ENCODE peak calls at places on chromosomes 11 and 22, in six cellular contexts. N is NB4, Q is fibroblast of mammary gland, F is dorsolateral prefrontal cortex, V is colonic mucosa, U is endodermal cell. A is an unnamed sample.

GRCh38 chr22:36739185-36739584 is 35.6 kb upstream of the CACNG2 start:
- DNase-seq in N (no peak), Q (no peak), F (no peak), V (no peak), U (peak), A (no peak)

GRCh38 chr11:92251980-92252379 is 27.4 kb downstream of the FAT3 start:
- DNase-seq in N (no peak), Q (no peak), F (no peak), V (no peak), U (no peak), A (peak)

GRCh38 chr22:37750596-37751162 is 53.8 kb downstream of the TRIOBP start:
- DNase-seq in N (no peak), Q (no peak), F (no peak), V (no peak), U (no peak), A (no peak)

GRCh38 chr22:43449205-43449830 is 37.5 kb downstream of the MPPED1 start:
- DNase-seq in N (peak), Q (no peak), F (no peak), V (no peak), U (peak), A (no peak)

GRCh38 chr11:10674991-10675440 is 18.5 kb downstream of the IRAG1 start:
- DNase-seq in N (no peak), Q (no peak), F (peak), V (no peak), U (peak), A (no peak)

GRCh38 chr11:17639781-17640180 is 79.6 kb upstream of the MYOD1 start:
- DNase-seq in N (no peak), Q (no peak), F (no peak), V (no peak), U (no peak), A (no peak)

GRCh38 chr22:19820880-19821522 is 33.7 kb downstream of the GNB1L start:
- DNase-seq in N (peak), Q (no peak), F (peak), V (peak), U (peak), A (no peak)

GRCh38 chr11:83827940-83828554 is 541.9 kb upstream of the CCDC90B start:
- DNase-seq in N (peak), Q (peak), F (no peak), V (no peak), U (no peak), A (no peak)

GRCh38 chr22:46881373-46882118 is 119.1 kb downstream of the TBC1D22A start:
- DNase-seq in N (no peak), Q (peak), F (no peak), V (no peak), U (no peak), A (no peak)

GRCh38 chr11:78149646-78150045 is 10.2 kb upstream of the ALG8 start:
- DNase-seq in N (peak), Q (peak), F (peak), V (no peak), U (no peak), A (peak)
- TF ChIP-seq CTCF in N (no peak), Q (peak), F (peak), V (no peak), U (peak), A (peak)

DNA sequence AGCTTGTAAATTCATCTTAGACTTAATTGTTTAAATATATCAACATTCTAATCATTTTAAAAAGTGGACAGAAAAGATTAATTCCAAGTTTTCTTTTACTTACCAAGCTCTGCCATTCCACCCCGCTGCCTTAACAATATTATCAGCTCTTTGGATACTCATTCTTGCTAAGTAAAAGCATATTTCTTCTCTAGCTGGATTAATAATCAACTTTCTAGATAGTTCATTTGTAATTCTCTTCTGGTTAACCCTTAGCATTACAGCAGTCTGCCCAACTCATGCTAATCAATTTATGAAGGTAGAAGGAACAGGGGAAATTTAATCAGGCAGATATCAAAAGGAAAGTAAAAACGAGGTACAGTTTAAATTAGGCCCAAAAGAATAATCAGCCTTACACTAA is 41.0 kb upstream of the SOX6 start:
- DNase-seq in N (no peak), Q (no peak), F (no peak), V (no peak), U (no peak), A (no peak)
- H3K4me3 ChIP-seq in N (no peak), Q (no peak), F (no peak), V (no peak), U (no peak), A (no peak)

DNA sequence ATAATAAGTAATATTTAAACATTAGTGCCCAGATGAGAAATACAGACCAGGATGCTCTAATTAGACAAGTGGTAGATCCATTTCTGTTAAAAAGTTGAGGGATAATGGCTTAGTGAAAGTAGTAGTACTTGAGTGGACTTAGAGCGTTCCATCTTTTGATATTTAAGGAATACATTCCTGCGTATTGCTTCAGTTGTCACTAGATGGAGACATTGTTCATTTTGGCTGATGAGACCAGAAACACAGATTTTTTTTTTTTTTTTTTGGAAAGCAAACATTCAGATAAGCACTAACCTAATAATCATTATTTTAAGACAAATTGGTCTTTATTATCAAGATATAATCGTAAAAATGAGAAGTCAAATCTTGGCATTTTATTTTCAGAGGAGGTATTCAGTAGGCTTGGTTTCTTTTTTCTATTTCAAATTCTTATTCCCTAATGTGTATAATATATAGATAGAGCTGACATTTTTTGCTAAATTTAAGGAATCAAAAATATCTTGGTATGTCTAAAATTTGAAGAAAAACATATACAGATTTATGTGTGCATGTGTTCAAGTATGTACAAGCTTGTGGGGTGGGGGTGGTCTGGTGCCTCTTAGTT is 92.9 kb downstream of the DYNC2H1 start:
- DNase-seq in N (peak), Q (peak), F (no peak), V (no peak), U (no peak), A (no peak)
- TF ChIP-seq CTCF in N (peak), Q (peak), F (peak), V (peak), U (peak), A (peak)

DNA sequence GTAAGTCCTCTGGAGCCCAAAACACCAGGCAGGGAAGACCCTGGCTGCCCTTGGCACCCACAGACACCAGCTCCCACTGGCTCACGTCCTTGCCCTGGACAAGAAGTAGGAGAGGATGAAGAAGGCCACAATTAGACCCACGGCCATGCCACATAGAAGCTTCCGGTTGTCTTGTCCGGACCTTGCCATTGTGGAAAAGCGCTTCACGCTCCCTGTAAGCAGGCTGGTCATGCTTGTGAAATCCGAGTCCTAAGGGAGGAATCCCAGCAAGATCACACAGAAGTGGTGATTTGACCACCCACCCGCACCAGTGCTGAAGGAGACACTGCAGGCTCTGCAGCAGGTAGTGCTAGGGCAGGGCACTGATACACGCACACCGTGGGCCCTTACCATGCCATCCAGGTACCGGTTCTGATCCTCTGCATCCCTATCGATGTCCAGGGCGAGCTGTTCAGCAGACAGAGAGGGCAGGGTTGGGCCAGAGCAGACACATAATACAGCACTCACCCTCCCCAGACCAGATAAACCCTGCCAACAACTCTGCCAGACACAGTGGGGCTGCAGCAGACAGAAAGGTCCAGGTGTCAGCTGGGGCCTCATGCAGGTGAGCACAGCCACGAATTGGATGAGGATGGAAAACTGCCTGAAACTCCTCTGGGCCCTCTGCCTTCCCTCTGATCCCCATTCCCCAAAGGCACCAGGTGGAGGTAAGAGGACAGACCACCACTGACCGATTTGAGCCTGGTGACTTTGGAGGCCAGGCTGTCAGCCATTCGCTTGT is 1.8 kb downstream of the BET1L start:
- DNase-seq in N (no peak), Q (no peak), F (no peak), V (peak), U (peak), A (no peak)
- H3K4me3 ChIP-seq in N (no peak), Q (peak), F (no peak), V (peak), U (peak), A (peak)

GRCh38 chr22:33519140-33519973 is 400.9 kb downstream of the LARGE1 start:
- DNase-seq in N (peak), Q (peak), F (no peak), V (peak), U (peak), A (peak)
- TF ChIP-seq CTCF in N (peak), Q (peak), F (peak), V (peak), U (peak), A (peak)

A was measured in AG04449.